ENCODE peak calls at places on chromosomes 5 and 9, in four cellular contexts. I is K562, O is HepG2, Y is HCT116. B is an unnamed sample. For H3K36me3, the result is how much of the 10 kb centered on the place peaks cover.

GRCh38 chr9:130450344-130451003 is 5.7 kb downstream of the ASS1 start:
- DNase-seq in I (no peak), O (peak), Y (no peak), B (no peak)

GRCh38 chr9:124282442-124283231 is 24.9 kb downstream of the NEK6 start:
- DNase-seq in I (peak), O (peak), Y (no peak), B (no peak)

GRCh38 chr5:135977375-135977928 is 22.7 kb upstream of the LECT2 start:
- DNase-seq in I (peak), O (no peak), Y (peak), B (peak)

GRCh38 chr5:60972225-60972624 is 27.2 kb downstream of the NDUFAF2 start:
- DNase-seq in I (no peak), O (no peak), Y (no peak), B (no peak)

GRCh38 chr5:24045034-24045433 is 537.6 kb downstream of the PRDM9 start:
- DNase-seq in I (no peak), O (no peak), Y (no peak), B (no peak)

GRCh38 chr5:6759401-6759800 is 46.2 kb downstream of the TENT4A start:
- DNase-seq in I (peak), O (peak), Y (no peak), B (no peak)

GRCh38 chr9:116647515-116647809 is 39.6 kb upstream of the TRIM32 start:
- DNase-seq in I (no peak), O (no peak), Y (no peak), B (no peak)

GRCh38 chr5:65987982-65988381 is 61.6 kb downstream of the ERBIN start:
- DNase-seq in I (no peak), O (no peak), Y (no peak), B (no peak)

GRCh38 chr5:147675168-147675567 is 107.4 kb downstream of the JAKMIP2 start:
- DNase-seq in I (no peak), O (peak), Y (no peak), B (no peak)

GRCh38 chr9:13292158-13292557 is 12.7 kb upstream of the MPDZ start:
- DNase-seq in I (no peak), O (no peak), Y (no peak), B (no peak)

GRCh38 chr9:14323083-14323968 is 9.4 kb upstream of the NFIB start:
- DNase-seq in I (no peak), O (no peak), Y (no peak), B (no peak)

GRCh38 chr9:11233693-11234092 is 620.9 kb upstream of the PTPRD start:
- DNase-seq in I (no peak), O (no peak), Y (no peak), B (no peak)

GRCh38 chr5:172554562-172554961 is 86.5 kb upstream of the NEURL1B start:
- DNase-seq in I (no peak), O (no peak), Y (no peak), B (no peak)

GRCh38 chr5:5409151-5409810 is 13.2 kb upstream of the ICE1 start:
- DNase-seq in I (no peak), O (no peak), Y (no peak), B (no peak)

GRCh38 chr9:19481471-19481870 is 72.7 kb downstream of the ACER2 start:
- DNase-seq in I (no peak), O (no peak), Y (no peak), B (no peak)

GRCh38 chr9:111148994-111149759 is 110.9 kb upstream of the LPAR1 start:
- DNase-seq in I (no peak), O (peak), Y (peak), B (no peak)

GRCh38 chr5:172920447-172920849 is 38.8 kb upstream of the RPL26L1 start:
- DNase-seq in I (peak), O (no peak), Y (no peak), B (no peak)

GRCh38 chr9:126886194-126886830 is 25.9 kb downstream of the ZBTB34 start:
- DNase-seq in I (no peak), O (no peak), Y (no peak), B (no peak)

GRCh38 chr9:134415026-134415425 is 88.8 kb downstream of the RXRA start:
- DNase-seq in I (no peak), O (no peak), Y (no peak), B (no peak)

GRCh38 chr5:173974688-173975239 is 14.2 kb upstream of the C5orf47 start:
- DNase-seq in I (peak), O (no peak), Y (no peak), B (no peak)

GRCh38 chr5:73565166-73565968 is at the start of the genes ANKRA2 and UTP15:
- DNase-seq in I (peak), O (peak), Y (peak), B (peak)

GRCh38 chr9:92097997-92098482 is 17.2 kb downstream of the SPTLC1 start:
- DNase-seq in I (no peak), O (no peak), Y (peak), B (peak)

GRCh38 chr5:77015938-77016569 is 14.2 kb upstream of the AGGF1 start:
- DNase-seq in I (peak), O (peak), Y (peak), B (peak)

GRCh38 chr5:88377240-88377639 is 108.6 kb upstream of the TMEM161B start:
- DNase-seq in I (no peak), O (no peak), Y (no peak), B (no peak)

GRCh38 chr5:149473441-149473840 is 77.8 kb downstream of the CSNK1A1 start:
- DNase-seq in I (no peak), O (no peak), Y (no peak), B (no peak)

GRCh38 chr9:121505903-121506640 is 6.4 kb upstream of the GGTA1 start:
- DNase-seq in I (no peak), O (no peak), Y (no peak), B (no peak)

GRCh38 chr9:106587021-106587420 is 275.9 kb upstream of the ZNF462 start:
- DNase-seq in I (no peak), O (no peak), Y (no peak), B (no peak)

GRCh38 chr9:75274781-75275180 is 186.5 kb downstream of the OSTF1 start:
- DNase-seq in I (no peak), O (no peak), Y (no peak), B (no peak)

GRCh38 chr5:67806647-67807046 is 408.9 kb upstream of the PIK3R1 start:
- DNase-seq in I (no peak), O (no peak), Y (no peak), B (no peak)

GRCh38 chr9:87148391-87149237 is 201.3 kb upstream of the GAS1 start:
- DNase-seq in I (peak), O (no peak), Y (no peak), B (no peak)

GRCh38 chr5:16784843-16785791 is 151.0 kb downstream of the MYO10 start:
- DNase-seq in I (no peak), O (no peak), Y (no peak), B (no peak)

GRCh38 chr9:129111762-129112151 is 542 bp downstream of the PTPA start:
- DNase-seq in I (peak), O (peak), Y (no peak), B (no peak)

GRCh38 chr9:98074119-98074990 is 17.8 kb downstream of the NANS start:
- DNase-seq in I (peak), O (peak), Y (no peak), B (peak)

GRCh38 chr5:42855386-42855785 is 43.7 kb upstream of the SELENOP start:
- DNase-seq in I (no peak), O (no peak), Y (no peak), B (no peak)

GRCh38 chr5:42852826-42853225 is 41.1 kb upstream of the SELENOP start:
- DNase-seq in I (no peak), O (no peak), Y (no peak), B (no peak)

GRCh38 chr5:42854795-42855194 is 43.1 kb upstream of the SELENOP start:
- DNase-seq in I (no peak), O (peak), Y (no peak), B (no peak)

GRCh38 chr5:42848545-42848944 is 36.9 kb upstream of the SELENOP start:
- DNase-seq in I (no peak), O (no peak), Y (no peak), B (no peak)

GRCh38 chr5:42851441-42851840 is 39.7 kb upstream of the SELENOP start:
- DNase-seq in I (no peak), O (no peak), Y (no peak), B (no peak)
- TF ChIP-seq CTCF in I (no peak), O (no peak), Y (no peak), B (no peak)

DNA sequence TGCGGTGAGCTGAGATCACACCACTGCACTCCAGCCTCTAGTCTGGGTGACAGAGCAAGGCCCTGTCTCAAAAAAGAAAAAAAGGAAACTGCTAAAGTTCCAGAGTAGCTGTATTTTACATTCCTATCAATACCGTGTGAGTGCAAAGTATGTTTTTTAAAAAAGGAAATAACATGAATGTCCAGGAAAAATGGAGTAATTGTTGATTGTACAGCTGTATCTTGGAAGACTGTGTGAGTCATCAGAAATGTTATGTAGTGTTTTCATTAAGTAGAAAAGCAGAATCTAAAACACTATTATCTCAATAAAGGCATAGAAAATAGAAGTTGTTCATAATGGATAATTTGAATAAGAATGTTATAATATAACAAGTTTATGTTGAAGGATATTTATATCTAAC is 53.9 kb downstream of the ZCCHC7 start:
- DNase-seq in I (no peak), O (no peak), Y (no peak), B (no peak)
- H3K36me3 ChIP-seq in I (half or more), O (under half), Y (under half), B (under half)

GRCh38 chr5:140596364-140596763 is 31.7 kb downstream of the SLC35A4 start:
- DNase-seq in I (no peak), O (no peak), Y (no peak), B (no peak)

GRCh38 chr5:140598836-140599235 is 34.1 kb downstream of the CD14 start:
- DNase-seq in I (no peak), O (no peak), Y (no peak), B (no peak)

GRCh38 chr5:140591747-140592372 is 27.2 kb downstream of the SLC35A4 start:
- DNase-seq in I (no peak), O (no peak), Y (no peak), B (no peak)

GRCh38 chr5:140594169-140594568 is 29.5 kb downstream of the SLC35A4 start:
- DNase-seq in I (no peak), O (no peak), Y (no peak), B (no peak)

DNA sequence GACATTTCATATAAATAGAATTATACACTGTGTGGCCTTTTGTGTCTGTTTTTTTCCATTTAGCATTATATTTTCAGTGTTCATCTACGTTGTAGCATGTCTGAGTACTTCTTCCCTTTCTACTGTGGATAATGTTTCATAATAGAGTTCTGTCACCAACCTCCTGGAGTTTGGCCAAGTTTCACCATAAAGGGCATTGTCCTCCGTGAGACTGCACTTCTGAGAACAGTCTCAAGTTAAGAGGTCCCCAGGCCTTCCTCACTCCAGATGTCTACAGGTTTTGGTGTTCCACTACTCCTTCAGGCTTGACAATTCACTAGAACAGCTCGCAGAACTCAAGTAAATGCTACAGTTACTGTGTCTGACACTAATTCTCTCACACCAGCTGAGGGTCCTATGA is 30.9 kb downstream of the SLC35A4 start:
- DNase-seq in I (no peak), O (peak), Y (no peak), B (no peak)
- TF ChIP-seq TCF7L2 in I (no peak), O (no peak), Y (no peak), B (no peak)

DNA sequence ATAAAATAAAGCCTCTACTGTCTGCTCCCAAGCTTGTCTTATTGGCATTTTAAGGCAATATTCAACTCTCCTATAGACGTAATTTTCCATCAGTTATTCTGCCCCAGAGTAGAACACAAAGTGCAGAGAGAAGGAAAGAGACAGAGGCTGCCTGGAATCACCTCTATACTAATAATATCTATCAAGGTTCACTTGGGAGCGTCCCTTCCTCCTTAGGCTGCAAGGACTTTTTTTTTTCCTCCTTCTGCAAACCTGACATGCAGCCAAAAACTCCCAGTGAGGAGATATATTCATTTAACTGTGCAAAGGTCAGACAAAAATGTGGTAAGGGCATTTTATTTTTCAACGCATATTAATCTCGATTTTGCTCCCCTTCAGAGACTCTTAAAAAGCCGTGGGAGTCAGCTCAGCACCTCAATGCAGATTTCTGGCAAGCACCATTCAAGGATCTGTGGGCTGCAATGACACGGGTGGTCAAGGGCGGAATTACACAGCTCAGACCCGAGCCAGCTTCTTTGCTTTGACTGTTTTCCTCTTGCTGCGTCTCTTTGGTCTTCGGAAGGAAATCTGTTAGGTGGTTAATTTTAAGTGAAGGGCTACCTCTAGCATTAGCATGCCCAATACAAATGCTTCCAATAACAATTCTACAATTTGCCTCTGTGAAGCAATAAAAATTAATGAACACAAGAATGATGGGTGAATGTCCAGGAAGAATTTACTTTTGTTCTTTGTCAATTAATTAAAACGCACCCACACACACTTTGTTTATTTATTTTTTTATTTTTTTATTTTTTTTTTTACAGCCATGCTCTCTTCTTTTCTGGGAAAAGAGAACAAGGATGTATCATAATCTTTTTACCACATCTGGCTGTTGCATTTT is 587.7 kb upstream of the GRAMD2B start:
- DNase-seq in I (no peak), O (peak), Y (peak), B (peak)
- TF ChIP-seq CTCF in I (no peak), O (peak), Y (peak), B (peak)

B was measured in Panc1.